ENCODE peak calls at places on chromosomes 4 and X, in seven cellular contexts. One of them, this sample, is unnamed.

GRCh38 chr4:153034681-153035080 is 98.6 kb downstream of the FHDC1 start:
- DNase-seq in breast epithelium: no peak
- DNase-seq in NCI-H1694 treated with DMSO at 0.1 percent for 48 hours: no peak
- DNase-seq in lung microvascular endothelial cell: no peak
- DNase-seq in naive B cell: no peak
- DNase-seq in GM20000: no peak
- DNase-seq in GM13976: no peak
- DNase-seq in this sample: no peak

GRCh38 chrX:65589304-65589703 is 54.7 kb upstream of the LAS1L start:
- DNase-seq in breast epithelium: no peak
- DNase-seq in NCI-H1694 treated with DMSO at 0.1 percent for 48 hours: no peak
- DNase-seq in lung microvascular endothelial cell: no peak
- DNase-seq in naive B cell: no peak
- DNase-seq in GM20000: no peak
- DNase-seq in GM13976: no peak
- DNase-seq in this sample: no peak

GRCh38 chr4:88818650-88819470 is 121.2 kb upstream of the NAP1L5 start:
- DNase-seq in breast epithelium: no peak
- DNase-seq in NCI-H1694 treated with DMSO at 0.1 percent for 48 hours: peak; percentile 35
- DNase-seq in lung microvascular endothelial cell: peak; percentile 69
- DNase-seq in naive B cell: peak; percentile 6
- DNase-seq in GM20000: peak; percentile 25
- DNase-seq in GM13976: peak; percentile 8
- DNase-seq in this sample: no peak

GRCh38 chr4:175784986-175785525 is 27.0 kb downstream of the GPM6A start:
- DNase-seq in breast epithelium: no peak
- DNase-seq in NCI-H1694 treated with DMSO at 0.1 percent for 48 hours: no peak
- DNase-seq in lung microvascular endothelial cell: no peak
- DNase-seq in naive B cell: no peak
- DNase-seq in GM20000: no peak
- DNase-seq in GM13976: no peak
- DNase-seq in this sample: no peak

GRCh38 chr4:169229571-169230028 is 41.2 kb downstream of the SH3RF1 start:
- DNase-seq in breast epithelium: no peak
- DNase-seq in NCI-H1694 treated with DMSO at 0.1 percent for 48 hours: no peak
- DNase-seq in lung microvascular endothelial cell: peak; percentile 87
- DNase-seq in naive B cell: no peak
- DNase-seq in GM20000: no peak
- DNase-seq in GM13976: no peak
- DNase-seq in this sample: no peak

GRCh38 chr4:8594097-8595038 is 1.8 kb downstream of the CPZ start:
- DNase-seq in breast epithelium: peak; percentile 49
- DNase-seq in NCI-H1694 treated with DMSO at 0.1 percent for 48 hours: peak; percentile 24
- DNase-seq in lung microvascular endothelial cell: peak; percentile 72
- DNase-seq in naive B cell: no peak
- DNase-seq in GM20000: peak; percentile 87
- DNase-seq in GM13976: peak; percentile 87
- DNase-seq in this sample: no peak

GRCh38 chr4:169619518-169619957 is 840 bp upstream of the CLCN3 start:
- DNase-seq in breast epithelium: peak; percentile 68
- DNase-seq in NCI-H1694 treated with DMSO at 0.1 percent for 48 hours: peak; percentile 44
- DNase-seq in lung microvascular endothelial cell: peak; percentile 70
- DNase-seq in naive B cell: peak; percentile 75
- DNase-seq in GM20000: peak; percentile 56
- DNase-seq in GM13976: peak; percentile 50
- DNase-seq in this sample: no peak

GRCh38 chr4:84479663-84480062 is 19.4 kb downstream of the NKX6-1 start:
- DNase-seq in breast epithelium: no peak
- DNase-seq in NCI-H1694 treated with DMSO at 0.1 percent for 48 hours: no peak
- DNase-seq in lung microvascular endothelial cell: no peak
- DNase-seq in naive B cell: no peak
- DNase-seq in GM20000: no peak
- DNase-seq in GM13976: no peak
- DNase-seq in this sample: no peak

GRCh38 chrX:108464604-108465003 is 25.0 kb downstream of the COL4A5 start:
- DNase-seq in breast epithelium: no peak
- DNase-seq in NCI-H1694 treated with DMSO at 0.1 percent for 48 hours: no peak
- DNase-seq in lung microvascular endothelial cell: no peak
- DNase-seq in naive B cell: no peak
- DNase-seq in GM20000: no peak
- DNase-seq in GM13976: no peak
- DNase-seq in this sample: no peak

GRCh38 chrX:25640276-25640675 is 497.9 kb upstream of the MAGEB18 start:
- DNase-seq in breast epithelium: no peak
- DNase-seq in NCI-H1694 treated with DMSO at 0.1 percent for 48 hours: no peak
- DNase-seq in lung microvascular endothelial cell: peak; percentile 32
- DNase-seq in naive B cell: no peak
- DNase-seq in GM20000: no peak
- DNase-seq in GM13976: no peak
- DNase-seq in this sample: no peak

GRCh38 chrX:20399728-20400414 is 133.2 kb upstream of the RPS6KA3 start:
- DNase-seq in breast epithelium: no peak
- DNase-seq in NCI-H1694 treated with DMSO at 0.1 percent for 48 hours: no peak
- DNase-seq in lung microvascular endothelial cell: no peak
- DNase-seq in naive B cell: no peak
- DNase-seq in GM20000: no peak
- DNase-seq in GM13976: no peak
- DNase-seq in this sample: no peak

GRCh38 chr4:81631958-81632439 is 160.3 kb upstream of the RASGEF1B start:
- DNase-seq in breast epithelium: no peak
- DNase-seq in NCI-H1694 treated with DMSO at 0.1 percent for 48 hours: no peak
- DNase-seq in lung microvascular endothelial cell: no peak
- DNase-seq in naive B cell: no peak
- DNase-seq in GM20000: no peak
- DNase-seq in GM13976: no peak
- DNase-seq in this sample: no peak

GRCh38 chr4:154551872-154552686 is 1.9 kb upstream of the PLRG1 start:
- DNase-seq in breast epithelium: peak; percentile 82
- DNase-seq in NCI-H1694 treated with DMSO at 0.1 percent for 48 hours: peak; percentile 18
- DNase-seq in lung microvascular endothelial cell: peak; percentile 90
- DNase-seq in naive B cell: peak; percentile 61
- DNase-seq in GM20000: peak; percentile 46
- DNase-seq in GM13976: peak; percentile 56
- DNase-seq in this sample: no peak

GRCh38 chr4:48227662-48228061 is 42.0 kb downstream of the TEC start:
- DNase-seq in breast epithelium: no peak
- DNase-seq in NCI-H1694 treated with DMSO at 0.1 percent for 48 hours: no peak
- DNase-seq in lung microvascular endothelial cell: no peak
- DNase-seq in naive B cell: no peak
- DNase-seq in GM20000: no peak
- DNase-seq in GM13976: no peak
- DNase-seq in this sample: no peak

GRCh38 chr4:112668131-112668530 is 31.2 kb downstream of the LARP7 start:
- DNase-seq in breast epithelium: no peak
- DNase-seq in NCI-H1694 treated with DMSO at 0.1 percent for 48 hours: no peak
- DNase-seq in lung microvascular endothelial cell: no peak
- DNase-seq in naive B cell: no peak
- DNase-seq in GM20000: no peak
- DNase-seq in GM13976: no peak
- DNase-seq in this sample: no peak

This sample was measured in NCI-H524 treated with DMSO at 0.1 percent for 48 hours.